ENCODE peak calls at places on chromosomes 4 and X, in seven cellular contexts. T is skeletal muscle cell; P is AG09309; M is thoracic aorta; J is CD8-positive, alpha-beta T cell; O is AG04449; A is foreskin fibroblast. U is an unnamed sample.

GRCh38 chr4:3220586-3221494 is 28.1 kb upstream of the MSANTD1 start:
- DNase-seq in T (no peak), P (no peak), M (no peak), J (no peak), O (no peak), A (no peak), U (peak)

GRCh38 chr4:33133723-33134122 is 2413.6 kb downstream of the PCDH7 start:
- DNase-seq in T (no peak), P (no peak), M (no peak), J (no peak), O (no peak), A (no peak), U (no peak)

GRCh38 chrX:130482871-130483270 is 81.1 kb downstream of the RBMX2 start:
- DNase-seq in T (no peak), P (no peak), M (no peak), J (no peak), O (no peak), A (peak), U (no peak)

GRCh38 chr4:94519019-94519418 is 67.3 kb downstream of the PDLIM5 start:
- DNase-seq in T (no peak), P (no peak), M (no peak), J (no peak), O (no peak), A (no peak), U (no peak)

GRCh38 chr4:114495471-114495928 is 103.1 kb upstream of the UGT8 start:
- DNase-seq in T (no peak), P (no peak), M (no peak), J (no peak), O (no peak), A (no peak), U (no peak)

GRCh38 chr4:61532324-61532723 is 332.2 kb downstream of the ADGRL3 start:
- DNase-seq in T (peak), P (no peak), M (no peak), J (no peak), O (no peak), A (no peak), U (no peak)

GRCh38 chrX:82813671-82814078 is 694.4 kb upstream of the POU3F4 start:
- DNase-seq in T (peak), P (no peak), M (no peak), J (no peak), O (no peak), A (peak), U (no peak)

GRCh38 chrX:107683124-107683895 is 55.0 kb downstream of the PRPS1 start:
- DNase-seq in T (peak), P (no peak), M (no peak), J (no peak), O (no peak), A (peak), U (no peak)

GRCh38 chr4:137432431-137432830 is 99.9 kb downstream of the PCDH18 start:
- DNase-seq in T (no peak), P (no peak), M (no peak), J (no peak), O (no peak), A (peak), U (no peak)

GRCh38 chrX:124217289-124218251 is 114.9 kb upstream of the TEX13D start:
- DNase-seq in T (no peak), P (no peak), M (no peak), J (peak), O (no peak), A (peak), U (no peak)

GRCh38 chrX:130874751-130875150 is 28.3 kb downstream of the ENOX2 start:
- DNase-seq in T (no peak), P (no peak), M (no peak), J (no peak), O (no peak), A (peak), U (no peak)

GRCh38 chr4:87057835-87058234 is 123.0 kb downstream of the AFF1 start:
- DNase-seq in T (no peak), P (no peak), M (no peak), J (no peak), O (no peak), A (peak), U (no peak)

GRCh38 chr4:27366424-27366823 is 505.8 kb downstream of the STIM2 start:
- DNase-seq in T (peak), P (peak), M (no peak), J (no peak), O (no peak), A (peak), U (no peak)

GRCh38 chr4:84366111-84366510 is 133.0 kb downstream of the NKX6-1 start:
- DNase-seq in T (no peak), P (no peak), M (no peak), J (no peak), O (no peak), A (no peak), U (no peak)

GRCh38 chr4:30801876-30802275 is 81.7 kb downstream of the PCDH7 start:
- DNase-seq in T (no peak), P (no peak), M (no peak), J (no peak), O (no peak), A (no peak), U (no peak)

GRCh38 chr4:130722370-130722769 is 1626.4 kb downstream of the C4orf33 start:
- DNase-seq in T (no peak), P (no peak), M (no peak), J (no peak), O (no peak), A (no peak), U (no peak)

GRCh38 chr4:46946914-46947313 is 37.9 kb upstream of the COX7B2 start:
- DNase-seq in T (peak), P (no peak), M (no peak), J (no peak), O (no peak), A (peak), U (no peak)
- H3K4me3 ChIP-seq in T (no peak), P (no peak), M (no peak), J (no peak), O (no peak), A (no peak), U (no peak)

GRCh38 chr4:88999392-88999791 is 57.6 kb downstream of the FAM13A start:
- DNase-seq in T (no peak), P (no peak), M (no peak), J (no peak), O (no peak), A (no peak), U (no peak)

GRCh38 chr4:88998941-88999340 is 58.0 kb downstream of the FAM13A start:
- DNase-seq in T (no peak), P (no peak), M (no peak), J (no peak), O (no peak), A (no peak), U (no peak)

GRCh38 chr4:89000392-89000791 is 56.6 kb downstream of the FAM13A start:
- DNase-seq in T (no peak), P (no peak), M (no peak), J (no peak), O (no peak), A (no peak), U (no peak)

GRCh38 chr4:89000844-89001360 is 56.1 kb downstream of the FAM13A start:
- DNase-seq in T (peak), P (no peak), M (no peak), J (no peak), O (no peak), A (peak), U (no peak)

DNA sequence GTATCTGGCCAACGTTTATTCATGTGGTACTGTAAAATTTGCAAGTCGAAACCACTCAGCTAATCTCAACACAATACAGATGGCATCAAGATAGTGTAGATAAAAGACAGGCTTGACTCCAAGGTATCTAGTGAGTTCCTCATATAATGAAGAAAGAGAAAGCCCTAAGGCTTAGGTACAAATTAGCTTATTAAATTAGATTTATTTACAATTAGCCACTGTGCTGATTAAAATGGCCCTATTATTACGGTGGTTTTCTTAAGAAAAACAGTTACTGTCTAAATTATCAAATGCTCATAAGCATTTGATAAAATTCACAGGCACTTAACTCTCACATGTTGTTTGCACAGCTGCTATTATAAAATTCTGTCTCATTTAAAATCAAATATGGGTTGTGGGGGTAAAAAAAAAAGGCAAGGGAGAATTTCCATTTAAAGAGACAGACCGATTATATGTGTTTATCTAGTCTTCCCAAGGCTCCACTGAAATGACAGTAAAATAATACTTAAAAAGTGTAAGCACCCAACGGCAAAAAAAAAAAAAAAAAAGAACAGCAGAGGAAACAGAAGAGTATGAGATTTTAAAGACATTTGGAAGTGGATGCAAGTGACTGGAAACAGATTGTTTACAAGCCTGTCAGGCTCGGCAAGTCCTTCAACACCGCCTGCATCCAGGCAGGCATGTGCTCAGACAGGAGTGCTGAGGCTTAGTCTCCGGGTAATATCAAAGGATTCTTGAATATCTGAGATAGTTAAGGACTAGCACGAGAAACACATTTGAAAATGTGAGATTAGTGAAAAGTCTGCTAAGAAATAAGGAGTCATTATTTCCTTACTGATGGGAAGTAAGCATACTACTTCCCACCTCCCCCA is 55.1 kb downstream of the FAM13A start:
- DNase-seq in T (no peak), P (no peak), M (no peak), J (no peak), O (no peak), A (peak), U (no peak)
- H3K4me3 ChIP-seq in T (no peak), P (no peak), M (no peak), J (no peak), O (no peak), A (no peak), U (no peak)

GRCh38 chrX:413322-414201 is 26.9 kb upstream of the PPP2R3B start:
- DNase-seq in T (peak), P (no peak), M (no peak), J (no peak), O (no peak), A (peak), U (no peak)
- H3K4me3 ChIP-seq in T (peak), P (no peak), M (peak), J (no peak), O (peak), A (no peak), U (peak)

DNA sequence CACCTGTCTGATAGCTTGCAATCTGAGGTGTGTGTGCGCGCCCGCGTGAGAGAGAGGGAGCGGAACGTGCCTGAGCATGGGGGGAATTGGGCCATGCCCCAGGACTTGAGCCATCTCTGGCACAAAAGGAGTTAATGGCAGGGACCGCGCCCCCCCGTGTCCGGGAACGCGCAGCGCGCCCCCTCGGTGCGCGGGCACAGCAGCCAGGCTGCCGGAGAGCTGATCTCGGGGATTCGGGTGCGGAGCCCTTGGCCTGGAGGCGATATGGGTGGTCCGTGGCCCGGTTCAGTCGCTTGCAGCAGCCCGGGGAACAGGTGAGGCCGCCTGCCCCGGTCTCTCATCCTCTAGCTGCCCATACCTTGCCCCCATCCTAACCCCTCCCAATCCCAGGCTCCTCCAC is at the start of gene NLGN3:
- DNase-seq in T (no peak), P (no peak), M (no peak), J (no peak), O (no peak), A (peak), U (no peak)
- H3K4me3 ChIP-seq in T (peak), P (no peak), M (peak), J (no peak), O (no peak), A (peak), U (peak)

GRCh38 chr4:139791681-139792080 is 126.1 kb downstream of the MGST2 start:
- DNase-seq in T (no peak), P (no peak), M (no peak), J (no peak), O (no peak), A (no peak), U (no peak)

GRCh38 chr4:139797287-139797686 is 131.7 kb downstream of the MGST2 start:
- DNase-seq in T (no peak), P (no peak), M (no peak), J (no peak), O (no peak), A (no peak), U (no peak)

GRCh38 chr4:139795476-139795875 is 129.9 kb downstream of the MGST2 start:
- DNase-seq in T (no peak), P (no peak), M (no peak), J (no peak), O (no peak), A (no peak), U (no peak)

GRCh38 chr4:139795915-139796314 is 130.3 kb downstream of the MGST2 start:
- DNase-seq in T (no peak), P (no peak), M (no peak), J (no peak), O (no peak), A (peak), U (no peak)

GRCh38 chr4:139794158-139794954 is 128.7 kb downstream of the MGST2 start:
- DNase-seq in T (no peak), P (peak), M (no peak), J (no peak), O (no peak), A (peak), U (no peak)
- H3K4me3 ChIP-seq in T (no peak), P (no peak), M (no peak), J (no peak), O (no peak), A (no peak), U (no peak)

GRCh38 chr4:102761902-102762301 is 1.1 kb upstream of the MANBA start:
- DNase-seq in T (no peak), P (no peak), M (no peak), J (no peak), O (no peak), A (no peak), U (no peak)
- H3K4me3 ChIP-seq in T (no peak), P (no peak), M (peak), J (peak), O (peak), A (no peak), U (peak)

GRCh38 chr4:165302658-165303057 is 24.8 kb upstream of the MSMO1 start:
- DNase-seq in T (no peak), P (no peak), M (no peak), J (no peak), O (no peak), A (no peak), U (no peak)
- H3K4me3 ChIP-seq in T (no peak), P (no peak), M (no peak), J (no peak), O (no peak), A (no peak), U (no peak)

DNA sequence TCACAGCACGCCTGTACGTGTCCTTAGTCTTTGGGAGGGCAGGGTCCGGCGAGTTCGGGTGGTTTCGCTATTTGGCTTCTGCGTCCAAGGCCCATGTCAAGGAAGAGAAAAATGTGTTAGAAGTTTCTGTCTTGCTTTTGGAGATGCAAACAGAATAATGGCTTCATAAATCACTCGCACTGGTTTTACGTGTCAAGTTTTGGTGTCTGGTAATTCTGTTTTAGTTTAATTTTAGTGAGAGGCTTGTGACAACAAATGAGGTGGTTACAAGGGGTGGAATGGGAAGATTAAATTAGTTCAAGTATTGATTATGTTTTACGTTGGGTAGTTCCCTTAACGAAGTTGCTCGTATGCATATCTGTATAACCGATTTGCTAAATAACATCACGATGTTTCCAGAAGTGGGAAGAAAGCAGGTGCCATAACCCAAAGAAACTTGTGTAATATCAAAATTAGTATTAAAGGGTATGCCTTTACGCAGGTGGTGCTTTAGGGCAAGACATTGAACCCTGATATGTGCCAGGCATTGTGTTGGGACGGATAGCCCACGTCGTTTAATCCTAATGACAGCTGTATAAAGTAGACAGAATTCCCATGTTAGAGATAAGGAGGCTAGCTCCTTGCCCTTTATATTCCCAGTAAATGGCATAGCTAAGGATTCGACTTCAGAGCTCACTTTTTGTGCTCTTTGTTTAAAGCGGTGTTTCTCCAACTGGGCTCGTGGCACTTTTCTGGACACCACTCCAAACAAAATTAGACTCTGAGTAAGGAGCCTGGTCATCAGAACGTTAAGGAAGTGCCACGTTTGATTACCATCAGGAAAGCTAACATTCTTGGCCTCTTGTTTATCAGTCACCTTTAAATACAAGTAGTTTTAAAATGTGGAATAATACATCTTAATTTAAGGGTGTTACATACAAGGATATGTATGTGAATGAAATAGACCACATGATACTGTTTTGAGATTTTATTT is 843 bp downstream of the RPL34 start:
- DNase-seq in T (no peak), P (no peak), M (no peak), J (no peak), O (no peak), A (no peak), U (no peak)
- H3K4me3 ChIP-seq in T (peak), P (peak), M (peak), J (peak), O (peak), A (peak), U (peak)

U was measured in gastrocnemius medialis.